ENCODE peak calls at places on chromosomes 2 and 18, in ten cellular contexts. One of them, this sample, is unnamed.

GRCh38 chr2:205934443-205934842 is 151.5 kb downstream of the INO80D start:
- DNase-seq in esophagus squamous epithelium: no peak
- DNase-seq in ovary: no peak
- DNase-seq in heart left ventricle: no peak
- DNase-seq in stomach: no peak
- DNase-seq in body of pancreas: no peak
- DNase-seq in adrenal gland: no peak
- DNase-seq in right lobe of liver: no peak
- DNase-seq in breast epithelium: no peak
- DNase-seq in IMR-90: no peak
- DNase-seq in this sample: peak

GRCh38 chr2:158407031-158407430 is 49.5 kb downstream of the CCDC148 start:
- DNase-seq in esophagus squamous epithelium: no peak
- DNase-seq in ovary: no peak
- DNase-seq in heart left ventricle: no peak
- DNase-seq in stomach: no peak
- DNase-seq in body of pancreas: no peak
- DNase-seq in adrenal gland: no peak
- DNase-seq in right lobe of liver: no peak
- DNase-seq in breast epithelium: no peak
- DNase-seq in IMR-90: no peak
- DNase-seq in this sample: no peak

GRCh38 chr2:157900684-157901083 is 24.6 kb upstream of the ACVR1 start:
- DNase-seq in esophagus squamous epithelium: no peak
- DNase-seq in ovary: no peak
- DNase-seq in heart left ventricle: no peak
- DNase-seq in stomach: no peak
- DNase-seq in body of pancreas: no peak
- DNase-seq in adrenal gland: no peak
- DNase-seq in right lobe of liver: no peak
- DNase-seq in breast epithelium: no peak
- DNase-seq in IMR-90: no peak
- DNase-seq in this sample: no peak

GRCh38 chr2:102256281-102256680 is 55.1 kb upstream of the IL1RL1 start:
- DNase-seq in esophagus squamous epithelium: no peak
- DNase-seq in ovary: no peak
- DNase-seq in heart left ventricle: no peak
- DNase-seq in stomach: no peak
- DNase-seq in body of pancreas: no peak
- DNase-seq in adrenal gland: no peak
- DNase-seq in right lobe of liver: no peak
- DNase-seq in breast epithelium: no peak
- DNase-seq in IMR-90: no peak
- DNase-seq in this sample: peak

GRCh38 chr2:60885683-60886082 is 4.3 kb downstream of the REL start:
- DNase-seq in esophagus squamous epithelium: no peak
- DNase-seq in ovary: no peak
- DNase-seq in heart left ventricle: no peak
- DNase-seq in stomach: no peak
- DNase-seq in body of pancreas: no peak
- DNase-seq in adrenal gland: no peak
- DNase-seq in right lobe of liver: no peak
- DNase-seq in breast epithelium: no peak
- DNase-seq in IMR-90: no peak
- DNase-seq in this sample: peak

GRCh38 chr2:217950401-217950871 is 52.4 kb downstream of the TNS1 start:
- DNase-seq in esophagus squamous epithelium: no peak
- DNase-seq in ovary: peak
- DNase-seq in heart left ventricle: peak
- DNase-seq in stomach: peak
- DNase-seq in body of pancreas: peak
- DNase-seq in adrenal gland: peak
- DNase-seq in right lobe of liver: peak
- DNase-seq in breast epithelium: no peak
- DNase-seq in IMR-90: no peak
- DNase-seq in this sample: no peak

GRCh38 chr2:164030623-164031022 is 294.8 kb upstream of the FIGN start:
- DNase-seq in esophagus squamous epithelium: no peak
- DNase-seq in ovary: no peak
- DNase-seq in heart left ventricle: no peak
- DNase-seq in stomach: no peak
- DNase-seq in body of pancreas: no peak
- DNase-seq in adrenal gland: no peak
- DNase-seq in right lobe of liver: no peak
- DNase-seq in breast epithelium: no peak
- DNase-seq in IMR-90: no peak
- DNase-seq in this sample: no peak

GRCh38 chr18:79604913-79605235 is 74.7 kb upstream of the CTDP1 start:
- DNase-seq in esophagus squamous epithelium: no peak
- DNase-seq in ovary: no peak
- DNase-seq in heart left ventricle: no peak
- DNase-seq in stomach: no peak
- DNase-seq in body of pancreas: no peak
- DNase-seq in adrenal gland: no peak
- DNase-seq in right lobe of liver: peak
- DNase-seq in breast epithelium: no peak
- DNase-seq in IMR-90: no peak
- DNase-seq in this sample: no peak

GRCh38 chr18:63159590-63159989 is 160.0 kb downstream of the BCL2 start:
- DNase-seq in esophagus squamous epithelium: no peak
- DNase-seq in ovary: no peak
- DNase-seq in heart left ventricle: no peak
- DNase-seq in stomach: no peak
- DNase-seq in body of pancreas: no peak
- DNase-seq in adrenal gland: no peak
- DNase-seq in right lobe of liver: no peak
- DNase-seq in breast epithelium: no peak
- DNase-seq in IMR-90: no peak
- DNase-seq in this sample: no peak

GRCh38 chr18:63161032-63161727 is 158.4 kb downstream of the BCL2 start:
- DNase-seq in esophagus squamous epithelium: no peak
- DNase-seq in ovary: no peak
- DNase-seq in heart left ventricle: no peak
- DNase-seq in stomach: no peak
- DNase-seq in body of pancreas: no peak
- DNase-seq in adrenal gland: no peak
- DNase-seq in right lobe of liver: no peak
- DNase-seq in breast epithelium: no peak
- DNase-seq in IMR-90: no peak
- DNase-seq in this sample: no peak

GRCh38 chr18:63162271-63163014 is 157.1 kb downstream of the BCL2 start:
- DNase-seq in esophagus squamous epithelium: peak
- DNase-seq in ovary: no peak
- DNase-seq in heart left ventricle: peak
- DNase-seq in stomach: peak
- DNase-seq in body of pancreas: no peak
- DNase-seq in adrenal gland: peak
- DNase-seq in right lobe of liver: no peak
- DNase-seq in breast epithelium: no peak
- DNase-seq in IMR-90: peak
- DNase-seq in this sample: peak

GRCh38 chr18:63160172-63160995 is 159.2 kb downstream of the BCL2 start:
- DNase-seq in esophagus squamous epithelium: no peak
- DNase-seq in ovary: no peak
- DNase-seq in heart left ventricle: no peak
- DNase-seq in stomach: no peak
- DNase-seq in body of pancreas: no peak
- DNase-seq in adrenal gland: no peak
- DNase-seq in right lobe of liver: no peak
- DNase-seq in breast epithelium: no peak
- DNase-seq in IMR-90: no peak
- DNase-seq in this sample: no peak

DNA sequence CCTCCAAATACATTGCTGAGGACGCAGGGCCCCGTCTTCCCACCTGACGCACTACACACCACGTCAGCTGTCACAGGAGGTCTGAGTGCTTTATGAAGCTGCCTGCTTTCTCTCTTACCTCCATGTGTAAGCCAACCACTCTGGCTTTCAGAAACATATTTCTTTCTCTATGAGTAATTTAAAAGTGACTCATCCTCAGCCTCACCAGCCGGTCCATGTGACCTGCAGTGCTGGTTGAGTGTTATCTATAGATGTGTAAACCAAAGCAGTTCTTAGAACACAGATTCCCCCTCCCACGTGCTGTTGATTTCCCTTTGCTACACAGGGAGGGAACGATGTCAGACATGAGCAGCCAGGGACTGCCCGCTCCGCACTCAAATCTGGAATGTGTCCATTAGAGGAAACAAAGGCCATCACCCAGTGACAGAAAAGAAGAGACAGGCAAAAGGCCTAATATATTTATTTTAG is 157.8 kb downstream of the BCL2 start:
- DNase-seq in esophagus squamous epithelium: peak
- DNase-seq in ovary: peak
- DNase-seq in heart left ventricle: peak
- DNase-seq in stomach: peak
- DNase-seq in body of pancreas: no peak
- DNase-seq in adrenal gland: peak
- DNase-seq in right lobe of liver: no peak
- DNase-seq in breast epithelium: peak
- DNase-seq in IMR-90: peak
- DNase-seq in this sample: peak
- TF ChIP-seq POLR2A in esophagus squamous epithelium: peak
- TF ChIP-seq POLR2A in ovary: no peak
- TF ChIP-seq POLR2A in heart left ventricle: no peak
- TF ChIP-seq POLR2A in stomach: no peak
- TF ChIP-seq POLR2A in body of pancreas: peak
- TF ChIP-seq POLR2A in adrenal gland: peak
- TF ChIP-seq POLR2A in right lobe of liver: peak
- TF ChIP-seq POLR2A in breast epithelium: no peak
- TF ChIP-seq POLR2A in IMR-90: no peak
- TF ChIP-seq POLR2A in this sample: no peak

GRCh38 chr18:28176933-28177827 is at the start of gene CDH2:
- DNase-seq in esophagus squamous epithelium: no peak
- DNase-seq in ovary: peak
- DNase-seq in heart left ventricle: peak
- DNase-seq in stomach: peak
- DNase-seq in body of pancreas: peak
- DNase-seq in adrenal gland: peak
- DNase-seq in right lobe of liver: peak
- DNase-seq in breast epithelium: no peak
- DNase-seq in IMR-90: peak
- DNase-seq in this sample: no peak
- TF ChIP-seq POLR2A in esophagus squamous epithelium: no peak
- TF ChIP-seq POLR2A in ovary: no peak
- TF ChIP-seq POLR2A in heart left ventricle: peak
- TF ChIP-seq POLR2A in stomach: no peak
- TF ChIP-seq POLR2A in body of pancreas: no peak
- TF ChIP-seq POLR2A in adrenal gland: peak
- TF ChIP-seq POLR2A in right lobe of liver: peak
- TF ChIP-seq POLR2A in breast epithelium: no peak
- TF ChIP-seq POLR2A in IMR-90: peak
- TF ChIP-seq POLR2A in this sample: no peak

GRCh38 chr18:41532344-41533086 is 422.5 kb upstream of the PIK3C3 start:
- DNase-seq in esophagus squamous epithelium: no peak
- DNase-seq in ovary: no peak
- DNase-seq in heart left ventricle: no peak
- DNase-seq in stomach: no peak
- DNase-seq in body of pancreas: no peak
- DNase-seq in adrenal gland: no peak
- DNase-seq in right lobe of liver: no peak
- DNase-seq in breast epithelium: no peak
- DNase-seq in IMR-90: peak
- DNase-seq in this sample: peak
- TF ChIP-seq POLR2A in esophagus squamous epithelium: no peak
- TF ChIP-seq POLR2A in ovary: no peak
- TF ChIP-seq POLR2A in heart left ventricle: no peak
- TF ChIP-seq POLR2A in stomach: no peak
- TF ChIP-seq POLR2A in body of pancreas: no peak
- TF ChIP-seq POLR2A in adrenal gland: no peak
- TF ChIP-seq POLR2A in right lobe of liver: no peak
- TF ChIP-seq POLR2A in breast epithelium: no peak
- TF ChIP-seq POLR2A in IMR-90: no peak
- TF ChIP-seq POLR2A in this sample: no peak

GRCh38 chr2:42793314-42794270 is 1.2 kb upstream of the HAAO start:
- DNase-seq in esophagus squamous epithelium: no peak
- DNase-seq in ovary: peak
- DNase-seq in heart left ventricle: no peak
- DNase-seq in stomach: no peak
- DNase-seq in body of pancreas: no peak
- DNase-seq in adrenal gland: no peak
- DNase-seq in right lobe of liver: no peak
- DNase-seq in breast epithelium: peak
- DNase-seq in IMR-90: no peak
- DNase-seq in this sample: no peak

GRCh38 chr2:42791606-42792005 is 777 bp downstream of the HAAO start:
- DNase-seq in esophagus squamous epithelium: no peak
- DNase-seq in ovary: no peak
- DNase-seq in heart left ventricle: no peak
- DNase-seq in stomach: no peak
- DNase-seq in body of pancreas: no peak
- DNase-seq in adrenal gland: no peak
- DNase-seq in right lobe of liver: no peak
- DNase-seq in breast epithelium: no peak
- DNase-seq in IMR-90: no peak
- DNase-seq in this sample: no peak

GRCh38 chr2:42792087-42792582 is 248 bp downstream of the HAAO start:
- DNase-seq in esophagus squamous epithelium: no peak
- DNase-seq in ovary: no peak
- DNase-seq in heart left ventricle: no peak
- DNase-seq in stomach: no peak
- DNase-seq in body of pancreas: no peak
- DNase-seq in adrenal gland: no peak
- DNase-seq in right lobe of liver: no peak
- DNase-seq in breast epithelium: no peak
- DNase-seq in IMR-90: no peak
- DNase-seq in this sample: peak

GRCh38 chr2:42794271-42795046 is 2.1 kb upstream of the HAAO start:
- DNase-seq in esophagus squamous epithelium: no peak
- DNase-seq in ovary: no peak
- DNase-seq in heart left ventricle: no peak
- DNase-seq in stomach: no peak
- DNase-seq in body of pancreas: peak
- DNase-seq in adrenal gland: no peak
- DNase-seq in right lobe of liver: peak
- DNase-seq in breast epithelium: no peak
- DNase-seq in IMR-90: no peak
- DNase-seq in this sample: no peak

DNA sequence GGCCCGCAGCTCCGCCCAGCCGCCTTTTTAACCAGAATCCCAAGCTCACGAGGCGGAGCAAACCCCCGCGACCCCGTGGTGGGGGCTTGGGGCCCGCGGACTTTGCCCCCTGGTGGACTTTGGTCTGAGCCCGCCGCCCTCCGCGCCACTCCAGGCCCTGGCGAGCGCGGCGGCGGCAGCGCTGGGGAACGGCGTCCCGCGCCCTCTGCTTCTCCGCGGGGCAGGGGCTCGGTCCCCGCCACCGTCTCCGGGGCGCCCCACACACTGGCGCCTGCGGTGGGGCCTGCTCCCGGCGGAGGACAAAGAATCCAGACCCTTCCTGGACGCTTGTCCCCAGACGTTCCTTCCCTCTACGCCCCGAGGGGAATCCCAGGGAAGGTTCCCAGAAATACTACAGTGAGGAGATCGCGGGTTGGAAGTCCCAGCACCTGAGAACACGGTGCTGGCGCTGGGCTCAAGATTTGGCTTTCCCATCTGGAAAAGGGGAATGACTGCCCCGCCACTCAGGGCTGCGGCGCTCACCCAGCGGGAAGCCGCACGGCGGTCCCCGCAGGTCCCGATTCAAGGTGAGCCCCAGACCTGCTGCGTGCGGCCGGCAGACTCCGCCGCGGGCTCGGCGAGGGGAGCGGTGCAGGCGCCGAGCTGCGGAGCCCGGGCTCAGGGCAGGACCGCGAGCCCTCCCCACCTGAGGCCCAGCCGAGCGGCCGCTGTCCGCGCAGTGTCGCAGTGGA is at the start of gene HAAO:
- DNase-seq in esophagus squamous epithelium: no peak
- DNase-seq in ovary: peak
- DNase-seq in heart left ventricle: peak
- DNase-seq in stomach: peak
- DNase-seq in body of pancreas: peak
- DNase-seq in adrenal gland: no peak
- DNase-seq in right lobe of liver: peak
- DNase-seq in breast epithelium: peak
- DNase-seq in IMR-90: no peak
- DNase-seq in this sample: no peak
- TF ChIP-seq POLR2A in esophagus squamous epithelium: no peak
- TF ChIP-seq POLR2A in ovary: peak
- TF ChIP-seq POLR2A in heart left ventricle: peak
- TF ChIP-seq POLR2A in stomach: no peak
- TF ChIP-seq POLR2A in body of pancreas: peak
- TF ChIP-seq POLR2A in adrenal gland: peak
- TF ChIP-seq POLR2A in right lobe of liver: peak
- TF ChIP-seq POLR2A in breast epithelium: no peak
- TF ChIP-seq POLR2A in IMR-90: no peak
- TF ChIP-seq POLR2A in this sample: no peak

This sample was measured in NB4.